ENCODE peak calls at places on chromosomes 4 and X, in four cellular contexts. G is tibial artery, X is pancreas, Q is dorsolateral prefrontal cortex. N is an unnamed sample.

GRCh38 chr4:154877110-154877760 is 96.2 kb downstream of the RBM46 start:
- DNase-seq in G (no peak), X (no peak), Q (no peak), N (no peak)

GRCh38 chrX:65127804-65128203 is 151.6 kb upstream of the ZC4H2 start:
- DNase-seq in G (no peak), X (no peak), Q (no peak), N (no peak)

GRCh38 chr4:182770969-182771330 is 146.2 kb downstream of the DCTD start:
- DNase-seq in G (no peak), X (no peak), Q (no peak), N (no peak)

GRCh38 chr4:188779586-188779985 is 640.3 kb downstream of the TRIML1 start:
- DNase-seq in G (no peak), X (no peak), Q (no peak), N (no peak)

GRCh38 chr4:140092094-140092820 is 61.7 kb downstream of the MAML3 start:
- DNase-seq in G (peak), X (peak), Q (no peak), N (no peak)

GRCh38 chrX:154459843-154460242 is 1.8 kb downstream of the PLXNA3 start:
- DNase-seq in G (no peak), X (no peak), Q (no peak), N (no peak)

GRCh38 chr4:1989533-1990347 is 19.0 kb downstream of the NELFA start:
- DNase-seq in G (no peak), X (no peak), Q (peak), N (no peak)

GRCh38 chr4:187304131-187304530 is 580.5 kb upstream of the FAT1 start:
- DNase-seq in G (no peak), X (no peak), Q (no peak), N (no peak)

GRCh38 chr4:113411496-113411938 is 350.0 kb downstream of the CAMK2D start:
- DNase-seq in G (peak), X (no peak), Q (no peak), N (no peak)

GRCh38 chrX:94695910-94696309 is 1021.9 kb downstream of the FAM133A start:
- DNase-seq in G (no peak), X (no peak), Q (no peak), N (no peak)

GRCh38 chr4:54683616-54684346 is 26.0 kb downstream of the KIT start:
- DNase-seq in G (no peak), X (no peak), Q (no peak), N (no peak)

GRCh38 chrX:3713937-3714434 is 537 bp upstream of the PRKX start:
- DNase-seq in G (no peak), X (no peak), Q (no peak), N (no peak)

GRCh38 chr4:2320152-2320551 is 58.2 kb upstream of the MXD4 start:
- DNase-seq in G (no peak), X (no peak), Q (no peak), N (peak)

GRCh38 chr4:93776386-93777080 is 52.0 kb upstream of the ATOH1 start:
- DNase-seq in G (no peak), X (no peak), Q (no peak), N (no peak)

GRCh38 chr4:188008377-188008776 is 12.8 kb downstream of the ZFP42 start:
- DNase-seq in G (no peak), X (no peak), Q (no peak), N (no peak)

GRCh38 chr4:24975505-24975904 is 55.2 kb downstream of the LGI2 start:
- DNase-seq in G (peak), X (no peak), Q (no peak), N (no peak)

GRCh38 chr4:61520688-61521160 is 320.6 kb downstream of the ADGRL3 start:
- DNase-seq in G (no peak), X (no peak), Q (no peak), N (no peak)

GRCh38 chrX:120020305-120020704 is 57.2 kb downstream of the RHOXF2B start:
- DNase-seq in G (no peak), X (no peak), Q (no peak), N (no peak)

GRCh38 chrX:109660756-109661155 is 35.8 kb upstream of the KCNE5 start:
- DNase-seq in G (no peak), X (no peak), Q (no peak), N (no peak)

GRCh38 chr4:40307627-40308497 is 27.3 kb upstream of the CHRNA9 start:
- DNase-seq in G (no peak), X (no peak), Q (no peak), N (no peak)

GRCh38 chrX:131316260-131316659 is 27.2 kb upstream of the IGSF1 start:
- DNase-seq in G (no peak), X (no peak), Q (no peak), N (no peak)

GRCh38 chrX:20711366-20711765 is 444.7 kb upstream of the RPS6KA3 start:
- DNase-seq in G (no peak), X (no peak), Q (no peak), N (no peak)

GRCh38 chrX:149004936-149005335 is 500.2 kb downstream of the IDS start:
- DNase-seq in G (no peak), X (no peak), Q (no peak), N (no peak)

GRCh38 chrX:50579955-50580354 is 109.3 kb upstream of the DGKK start:
- DNase-seq in G (peak), X (peak), Q (no peak), N (no peak)

GRCh38 chrX:120660638-120661037 is 30.8 kb upstream of the C1GALT1C1 start:
- DNase-seq in G (no peak), X (no peak), Q (no peak), N (no peak)

GRCh38 chr4:102640669-102641068 is 120.1 kb downstream of the MANBA start:
- DNase-seq in G (no peak), X (no peak), Q (no peak), N (no peak)

GRCh38 chr4:81723927-81724587 is 252.3 kb upstream of the RASGEF1B start:
- DNase-seq in G (peak), X (no peak), Q (no peak), N (no peak)

GRCh38 chrX:69158166-69159040 is 6.8 kb downstream of the PJA1 start:
- DNase-seq in G (peak), X (peak), Q (no peak), N (peak)

GRCh38 chr4:3709061-3709845 is 56.9 kb upstream of the ADRA2C start:
- DNase-seq in G (no peak), X (no peak), Q (peak), N (no peak)

GRCh38 chrX:113157496-113157895 is 316.9 kb upstream of the AMOT start:
- DNase-seq in G (no peak), X (no peak), Q (no peak), N (no peak)

GRCh38 chrX:2549874-2550273 is 49.1 kb upstream of the DHRSX start:
- DNase-seq in G (no peak), X (no peak), Q (no peak), N (no peak)

GRCh38 chr4:68954126-68954525 is 2.5 kb upstream of the UGT2A3 start:
- DNase-seq in G (no peak), X (no peak), Q (no peak), N (no peak)

GRCh38 chrX:10111364-10112148 is 45.2 kb upstream of the CLCN4 start:
- DNase-seq in G (peak), X (no peak), Q (no peak), N (no peak)

GRCh38 chr4:101818362-101818761 is 27.8 kb downstream of the BANK1 start:
- DNase-seq in G (no peak), X (no peak), Q (no peak), N (no peak)

GRCh38 chrX:153400146-153401132 is 711 bp downstream of the PNMA6E start:
- DNase-seq in G (no peak), X (no peak), Q (no peak), N (no peak)

GRCh38 chrX:106898462-106898861 is 4.7 kb downstream of the RIPPLY1 start:
- DNase-seq in G (no peak), X (peak), Q (no peak), N (no peak)

GRCh38 chr4:6668391-6668790 is 25.3 kb upstream of the S100P start:
- DNase-seq in G (no peak), X (no peak), Q (no peak), N (no peak)

GRCh38 chr4:119854364-119854763 is 212.3 kb downstream of the MAD2L1 start:
- DNase-seq in G (no peak), X (no peak), Q (no peak), N (no peak)

GRCh38 chr4:8441499-8442091 is 1.0 kb downstream of the TRMT44 start:
- DNase-seq in G (no peak), X (no peak), Q (no peak), N (no peak)

GRCh38 chr4:8439168-8439567 is 1.4 kb downstream of the ACOX3 start:
- DNase-seq in G (no peak), X (peak), Q (no peak), N (no peak)

GRCh38 chr4:8439914-8440490 is 521 bp downstream of the ACOX3 start:
- DNase-seq in G (peak), X (no peak), Q (no peak), N (no peak)

GRCh38 chr4:8440491-8441311 is at the start of the genes ACOX3 and TRMT44:
- DNase-seq in G (peak), X (peak), Q (peak), N (peak)

GRCh38 chr4:8438743-8439142 is 1.8 kb downstream of the ACOX3 start:
- DNase-seq in G (no peak), X (no peak), Q (no peak), N (no peak)
- H3K4me3 ChIP-seq in G (no peak), X (no peak), Q (no peak), N (no peak)

GRCh38 chr4:110621839-110622751 is 782 bp downstream of the PITX2 start:
- DNase-seq in G (no peak), X (no peak), Q (no peak), N (no peak)
- H3K4me3 ChIP-seq in G (peak), X (no peak), Q (peak), N (peak)

GRCh38 chrX:71493111-71493613 is 39.7 kb upstream of the OGT start:
- DNase-seq in G (peak), X (peak), Q (no peak), N (no peak)
- H3K4me3 ChIP-seq in G (peak), X (no peak), Q (peak), N (peak)

DNA sequence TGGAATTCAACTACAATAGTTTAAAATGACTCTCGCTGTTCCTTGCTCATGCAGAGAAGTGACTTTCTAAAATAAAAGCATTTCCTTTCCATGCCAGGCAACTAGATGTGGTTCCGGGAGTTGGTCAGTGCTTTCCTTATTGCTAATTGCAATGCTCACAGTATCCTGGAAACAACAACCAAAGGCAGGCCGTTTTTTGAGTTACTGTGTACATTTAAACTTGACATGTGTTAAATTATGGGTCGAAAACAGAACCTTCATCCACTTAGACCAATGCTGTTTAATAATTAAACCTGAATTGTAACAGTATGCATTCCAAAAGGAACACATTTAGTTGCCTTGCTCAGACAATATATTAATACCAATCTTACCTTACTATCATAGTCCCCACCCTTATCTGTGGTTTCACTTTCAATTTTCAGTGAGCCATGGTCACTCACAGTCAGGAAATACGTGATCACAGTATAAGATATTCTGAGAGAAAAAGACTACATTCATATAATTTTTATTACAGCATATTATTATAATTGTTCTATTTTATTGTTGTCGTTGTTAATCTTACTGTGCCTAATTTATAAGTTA is 102.6 kb downstream of the HS6ST2 start:
- DNase-seq in G (no peak), X (no peak), Q (no peak), N (no peak)
- H3K4me3 ChIP-seq in G (no peak), X (no peak), Q (no peak), N (no peak)